ENCODE peak calls at places on chromosomes 11 and 22, in five cellular contexts. G is GM12878, M is GM23338, C is H1, Z is neuronal stem cell. K is an unnamed sample.

GRCh38 chr11:107747622-107748021 is 35.8 kb upstream of the SLN start:
- DNase-seq in G (no peak), M (peak), C (no peak), Z (no peak), K (no peak)

GRCh38 chr11:106533046-106533445 is 455.6 kb downstream of the AASDHPPT start:
- DNase-seq in G (no peak), M (no peak), C (no peak), Z (no peak), K (no peak)

GRCh38 chr22:50282361-50283144 is 12.4 kb upstream of the MAPK11 start:
- DNase-seq in G (no peak), M (no peak), C (no peak), Z (no peak), K (peak)

GRCh38 chr11:15006139-15006759 is 34.1 kb upstream of the CALCA start:
- DNase-seq in G (peak), M (peak), C (no peak), Z (no peak), K (peak)

GRCh38 chr11:90218606-90219005 is 4.2 kb downstream of the CHORDC1 start:
- DNase-seq in G (no peak), M (peak), C (no peak), Z (no peak), K (no peak)

GRCh38 chr11:85884581-85885021 is 29.4 kb downstream of the CCDC83 start:
- DNase-seq in G (no peak), M (no peak), C (no peak), Z (no peak), K (peak)

GRCh38 chr11:20161230-20161918 is 1.1 kb upstream of the DBX1 start:
- DNase-seq in G (no peak), M (peak), C (no peak), Z (no peak), K (no peak)

GRCh38 chr11:58963551-58964075 is 24.3 kb downstream of the GLYATL1 start:
- DNase-seq in G (no peak), M (peak), C (peak), Z (peak), K (peak)

GRCh38 chr11:73085189-73085875 is 56.8 kb downstream of the FCHSD2 start:
- DNase-seq in G (no peak), M (no peak), C (no peak), Z (no peak), K (peak)

GRCh38 chr11:47979378-47980092 is 824 bp upstream of the PTPRJ start:
- DNase-seq in G (no peak), M (peak), C (no peak), Z (peak), K (no peak)

GRCh38 chr11:127862406-127862805 is 725.0 kb downstream of the ETS1 start:
- DNase-seq in G (no peak), M (peak), C (no peak), Z (no peak), K (no peak)

GRCh38 chr11:12215192-12215591 is 104.8 kb downstream of the MICAL2 start:
- DNase-seq in G (no peak), M (peak), C (no peak), Z (no peak), K (no peak)

GRCh38 chr11:75651218-75651617 is 17.6 kb downstream of the MAP6 start:
- DNase-seq in G (no peak), M (no peak), C (no peak), Z (no peak), K (no peak)
- H3K27ac ChIP-seq in G (no peak), M (no peak), C (no peak), Z (no peak), K (no peak)

GRCh38 chr22:49236541-49237075 is 591.1 kb downstream of the BRD1 start:
- DNase-seq in G (no peak), M (no peak), C (no peak), Z (no peak), K (no peak)

GRCh38 chr22:49237703-49238102 is 590.0 kb downstream of the BRD1 start:
- DNase-seq in G (no peak), M (no peak), C (no peak), Z (no peak), K (no peak)

GRCh38 chr22:49234459-49234858 is 593.2 kb downstream of the BRD1 start:
- DNase-seq in G (no peak), M (no peak), C (no peak), Z (no peak), K (no peak)

GRCh38 chr22:49237279-49237678 is 590.4 kb downstream of the BRD1 start:
- DNase-seq in G (no peak), M (no peak), C (no peak), Z (no peak), K (no peak)

GRCh38 chr22:49235463-49236300 is 592.0 kb downstream of the BRD1 start:
- DNase-seq in G (no peak), M (no peak), C (no peak), Z (no peak), K (no peak)
- H2AFZ ChIP-seq in G (no peak), M (no peak), C (no peak), Z (no peak), K (no peak)

GRCh38 chr22:29758959-29759358 is 7.8 kb downstream of the ZMAT5 start:
- DNase-seq in G (no peak), M (no peak), C (no peak), Z (no peak), K (no peak)

GRCh38 chr22:29766632-29767288 is at the start of gene ZMAT5:
- DNase-seq in G (peak), M (peak), C (peak), Z (peak), K (peak)

GRCh38 chr22:29765905-29766631 is 739 bp downstream of the ZMAT5 start:
- DNase-seq in G (no peak), M (no peak), C (no peak), Z (peak), K (no peak)

GRCh38 chr22:29758068-29758622 is 8.7 kb downstream of the ZMAT5 start:
- DNase-seq in G (no peak), M (no peak), C (no peak), Z (no peak), K (no peak)

GRCh38 chr22:29762263-29762662 is 4.5 kb downstream of the ZMAT5 start:
- DNase-seq in G (no peak), M (no peak), C (no peak), Z (no peak), K (no peak)
- H3K27ac ChIP-seq in G (no peak), M (no peak), C (no peak), Z (no peak), K (no peak)

DNA sequence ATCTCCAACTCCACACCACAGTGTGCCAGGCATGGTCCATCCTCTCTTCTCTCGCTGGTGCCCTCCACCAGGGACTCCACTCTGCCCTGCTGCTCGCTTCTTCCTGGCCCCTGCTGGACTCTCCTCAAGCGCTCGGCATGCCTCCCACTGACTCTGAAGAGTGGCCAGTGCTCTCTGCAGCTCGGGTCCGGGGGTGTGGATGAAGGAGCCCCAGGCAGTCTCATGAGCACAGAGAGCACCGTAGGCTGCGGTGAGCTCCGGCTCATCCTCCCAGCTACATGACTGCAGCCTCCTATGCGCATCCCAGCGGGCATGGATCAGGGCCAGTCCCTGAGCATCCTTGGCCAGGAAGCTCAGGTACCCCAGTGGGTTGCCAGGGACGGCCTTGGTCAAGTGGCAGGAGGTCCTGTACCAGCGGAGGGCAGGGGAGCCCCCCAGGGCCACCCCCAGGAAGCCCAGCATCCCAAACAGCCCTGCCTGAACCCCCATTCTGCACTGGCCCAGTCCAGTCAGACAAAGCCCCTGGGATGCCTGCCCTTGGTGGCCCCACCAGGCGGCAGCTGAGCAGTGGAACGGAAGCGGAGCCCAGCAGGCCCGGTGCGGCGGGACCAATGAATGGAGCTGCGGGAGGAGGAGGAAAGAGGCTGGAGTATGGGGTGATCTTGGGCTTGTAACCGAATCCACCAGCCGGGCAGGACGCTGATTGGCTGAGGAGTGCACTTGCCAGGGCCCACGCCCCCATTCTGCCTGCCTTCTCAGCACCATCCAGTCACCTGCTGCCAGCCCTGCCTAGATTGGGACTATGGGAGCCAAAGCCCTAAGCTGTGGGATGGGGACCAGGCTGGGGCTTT is at the start of gene PLA2G3:
- DNase-seq in G (no peak), M (peak), C (peak), Z (peak), K (peak)
- H2AFZ ChIP-seq in G (no peak), M (peak), C (no peak), Z (peak), K (no peak)

DNA sequence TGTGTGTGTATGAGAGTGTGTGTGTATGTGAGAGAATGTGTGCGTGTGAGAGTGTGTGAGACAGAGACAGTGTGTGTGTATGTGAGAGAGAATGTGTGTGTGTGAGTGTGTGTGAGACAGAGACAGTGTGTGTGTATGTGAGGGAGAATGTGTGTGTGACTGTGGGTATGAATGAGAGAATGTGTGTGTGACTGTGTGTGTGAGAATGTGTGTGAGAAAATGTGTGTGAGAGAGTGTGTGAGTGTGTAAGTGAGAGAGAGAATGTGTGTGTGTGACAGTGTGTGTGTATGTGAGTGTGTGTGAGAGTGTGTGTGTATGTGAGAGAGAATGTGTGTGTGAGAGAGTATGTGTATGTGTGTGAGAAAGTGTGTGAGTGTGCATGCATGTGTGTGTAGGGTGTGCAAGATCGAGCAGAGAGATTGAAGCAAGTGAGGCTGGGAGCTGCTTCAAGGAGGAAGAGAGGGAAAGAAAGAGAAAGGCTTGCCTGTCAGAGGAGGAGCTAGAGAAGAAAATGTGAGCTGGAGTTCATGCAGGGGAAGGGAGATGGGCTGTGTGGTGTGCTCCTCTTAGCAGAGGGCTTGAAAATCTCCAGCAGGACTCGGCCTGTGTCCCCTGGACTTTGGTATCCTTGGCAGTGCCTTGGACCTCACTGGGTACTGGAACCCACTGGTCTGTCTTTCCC is 27.7 kb upstream of the TP53I11 start:
- DNase-seq in G (no peak), M (no peak), C (no peak), Z (no peak), K (no peak)
- H3K27ac ChIP-seq in G (no peak), M (no peak), C (no peak), Z (peak), K (no peak)

GRCh38 chr11:123239371-123240150 is 44.5 kb upstream of the CLMP start:
- DNase-seq in G (no peak), M (no peak), C (no peak), Z (no peak), K (no peak)

GRCh38 chr11:123246749-123247497 is 51.9 kb upstream of the CLMP start:
- DNase-seq in G (no peak), M (peak), C (peak), Z (peak), K (peak)

GRCh38 chr11:123245567-123245966 is 50.5 kb upstream of the CLMP start:
- DNase-seq in G (no peak), M (no peak), C (no peak), Z (no peak), K (no peak)

GRCh38 chr11:123238297-123238696 is 43.2 kb upstream of the CLMP start:
- DNase-seq in G (no peak), M (no peak), C (no peak), Z (no peak), K (no peak)

GRCh38 chr11:123241874-123242538 is 47.0 kb upstream of the CLMP start:
- DNase-seq in G (no peak), M (no peak), C (no peak), Z (no peak), K (no peak)
- H2AFZ ChIP-seq in G (no peak), M (no peak), C (no peak), Z (no peak), K (no peak)

GRCh38 chr22:42700355-42700754 is 20.3 kb downstream of the A4GALT start:
- DNase-seq in G (no peak), M (no peak), C (no peak), Z (no peak), K (no peak)
- H3K27ac ChIP-seq in G (no peak), M (no peak), C (no peak), Z (no peak), K (no peak)